ENCODE peak calls at places on chromosomes 2 and 18, in six cellular contexts. T, H, K, V, U and B are unnamed samples.

GRCh38 chr2:104784264-104784663 is 69.7 kb upstream of the POU3F3 start:
- DNase-seq in T (no peak), H (no peak), K (no peak), V (no peak), U (no peak), B (no peak)

GRCh38 chr18:58992301-58993231 is 127.9 kb downstream of the ZNF532 start:
- DNase-seq in T (no peak), H (no peak), K (no peak), V (no peak), U (no peak), B (no peak)

GRCh38 chr2:235352541-235352940 is 141.3 kb upstream of the AGAP1 start:
- DNase-seq in T (no peak), H (no peak), K (no peak), V (no peak), U (no peak), B (no peak)

GRCh38 chr2:215028231-215028630 is 110.2 kb downstream of the ABCA12 start:
- DNase-seq in T (peak), H (peak), K (peak), V (no peak), U (no peak), B (no peak)

GRCh38 chr2:45607701-45608100 is 3.4 kb downstream of the SRBD1 start:
- DNase-seq in T (peak), H (peak), K (no peak), V (no peak), U (no peak), B (no peak)

GRCh38 chr2:112534826-112535225 is 7.4 kb upstream of the POLR1B start:
- DNase-seq in T (no peak), H (no peak), K (no peak), V (no peak), U (no peak), B (no peak)

GRCh38 chr2:163255086-163255485 is 416.5 kb upstream of the KCNH7 start:
- DNase-seq in T (no peak), H (no peak), K (no peak), V (no peak), U (no peak), B (no peak)

GRCh38 chr18:67151366-67151765 is 365.2 kb downstream of the DSEL start:
- DNase-seq in T (no peak), H (no peak), K (no peak), V (no peak), U (no peak), B (no peak)

GRCh38 chr2:237253046-237253723 is 160.8 kb downstream of the COL6A3 start:
- DNase-seq in T (peak), H (peak), K (no peak), V (no peak), U (no peak), B (no peak)

GRCh38 chr2:85582467-85582866 is 1.8 kb upstream of the VAMP5 start:
- DNase-seq in T (no peak), H (no peak), K (no peak), V (no peak), U (no peak), B (no peak)

GRCh38 chr18:48194787-48195186 is 214.4 kb downstream of the ZBTB7C start:
- DNase-seq in T (peak), H (no peak), K (no peak), V (no peak), U (no peak), B (no peak)

GRCh38 chr2:227377461-227378351 is 1.4 kb downstream of the TM4SF20 start:
- DNase-seq in T (no peak), H (no peak), K (no peak), V (no peak), U (no peak), B (no peak)

GRCh38 chr2:42196403-42197267 is 27.5 kb downstream of the EML4 start:
- DNase-seq in T (peak), H (peak), K (no peak), V (no peak), U (peak), B (no peak)

GRCh38 chr2:113760400-113760799 is 4.0 kb upstream of the SLC35F5 start:
- DNase-seq in T (peak), H (peak), K (no peak), V (no peak), U (no peak), B (no peak)

GRCh38 chr2:105375001-105375561 is 23.8 kb downstream of the FHL2 start:
- DNase-seq in T (peak), H (no peak), K (no peak), V (no peak), U (peak), B (no peak)

GRCh38 chr18:8701546-8702118 is 3.7 kb upstream of the MTCL1 start:
- DNase-seq in T (peak), H (peak), K (no peak), V (no peak), U (no peak), B (no peak)

GRCh38 chr18:58723810-58724602 is 52.7 kb downstream of the MALT1 start:
- DNase-seq in T (peak), H (no peak), K (no peak), V (no peak), U (peak), B (no peak)

GRCh38 chr2:219282375-219282774 is 3.2 kb downstream of the DNAJB2 start:
- DNase-seq in T (no peak), H (no peak), K (no peak), V (no peak), U (no peak), B (no peak)

GRCh38 chr2:176123847-176124273 is 1.3 kb downstream of the HOXD9 start:
- DNase-seq in T (no peak), H (no peak), K (no peak), V (peak), U (no peak), B (no peak)

GRCh38 chr2:217970206-217970605 is 32.6 kb downstream of the TNS1 start:
- DNase-seq in T (peak), H (no peak), K (no peak), V (no peak), U (no peak), B (no peak)

GRCh38 chr2:7427293-7428060 is 510.3 kb downstream of the RNF144A start:
- DNase-seq in T (peak), H (peak), K (peak), V (no peak), U (no peak), B (no peak)

GRCh38 chr18:905948-906415 is 1.3 kb downstream of the ADCYAP1 start:
- DNase-seq in T (no peak), H (no peak), K (no peak), V (no peak), U (no peak), B (no peak)

GRCh38 chr2:216350214-216350789 is 22.0 kb downstream of the MARCHF4 start:
- DNase-seq in T (peak), H (peak), K (no peak), V (no peak), U (no peak), B (no peak)

GRCh38 chr2:230258483-230258882 is 32.9 kb downstream of the SP140 start:
- DNase-seq in T (peak), H (no peak), K (no peak), V (no peak), U (no peak), B (no peak)

GRCh38 chr2:82089518-82089917 is 1785.0 kb upstream of the LRRTM1 start:
- DNase-seq in T (no peak), H (no peak), K (no peak), V (no peak), U (no peak), B (no peak)

GRCh38 chr2:96697476-96697875 is 42.4 kb downstream of the LMAN2L start:
- DNase-seq in T (no peak), H (no peak), K (no peak), V (no peak), U (no peak), B (no peak)

GRCh38 chr2:152542995-152543481 is 174.2 kb downstream of the PRPF40A start:
- DNase-seq in T (peak), H (peak), K (peak), V (no peak), U (no peak), B (no peak)

GRCh38 chr2:53640466-53640865 is 127.1 kb upstream of the CHAC2 start:
- DNase-seq in T (no peak), H (no peak), K (no peak), V (no peak), U (no peak), B (no peak)

GRCh38 chr2:189700681-189701080 is 26.2 kb downstream of the ANKAR start:
- DNase-seq in T (no peak), H (no peak), K (no peak), V (no peak), U (no peak), B (no peak)

GRCh38 chr18:49565656-49566055 is 3.8 kb downstream of the LIPG start:
- DNase-seq in T (peak), H (no peak), K (peak), V (no peak), U (peak), B (no peak)

DNA sequence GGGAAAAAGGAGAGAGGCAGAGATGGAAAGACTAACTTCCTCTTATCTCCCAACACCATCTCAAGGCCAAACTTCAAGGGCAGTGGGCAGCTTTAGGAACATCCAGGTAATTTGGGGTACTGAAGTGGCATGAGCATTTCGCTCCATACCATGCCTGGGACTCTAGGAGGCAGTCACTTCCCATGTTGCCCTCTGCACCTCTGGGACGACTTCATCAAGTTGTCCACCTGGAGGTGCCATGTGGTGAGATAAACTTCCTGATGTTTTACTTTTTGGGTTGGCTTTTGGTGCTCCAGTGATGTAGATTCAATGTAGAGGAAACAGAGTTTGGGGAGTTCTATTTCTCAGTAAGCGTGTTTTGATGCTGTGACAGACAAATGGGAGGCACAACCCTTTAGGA is 56.3 kb upstream of the UPP2 start:
- DNase-seq in T (no peak), H (peak), K (no peak), V (no peak), U (no peak), B (no peak)
- TF ChIP-seq CTCF in T (no peak), H (peak), K (peak), V (no peak), U (no peak), B (no peak)

GRCh38 chr2:209936106-209936663 is 66.3 kb upstream of the RPE start:
- DNase-seq in T (no peak), H (no peak), K (no peak), V (no peak), U (no peak), B (no peak)
- TF ChIP-seq CTCF in T (peak), H (peak), K (peak), V (no peak), U (no peak), B (peak)

GRCh38 chr2:238706163-238706562 is 141.7 kb upstream of the TWIST2 start:
- DNase-seq in T (no peak), H (no peak), K (no peak), V (no peak), U (no peak), B (peak)

GRCh38 chr2:238703436-238703835 is 144.4 kb upstream of the TWIST2 start:
- DNase-seq in T (no peak), H (no peak), K (no peak), V (no peak), U (no peak), B (peak)

GRCh38 chr2:238704471-238705230 is 143.2 kb upstream of the TWIST2 start:
- DNase-seq in T (no peak), H (no peak), K (no peak), V (no peak), U (no peak), B (peak)

GRCh38 chr2:238709324-238709723 is 138.6 kb upstream of the TWIST2 start:
- DNase-seq in T (peak), H (no peak), K (no peak), V (no peak), U (no peak), B (no peak)

DNA sequence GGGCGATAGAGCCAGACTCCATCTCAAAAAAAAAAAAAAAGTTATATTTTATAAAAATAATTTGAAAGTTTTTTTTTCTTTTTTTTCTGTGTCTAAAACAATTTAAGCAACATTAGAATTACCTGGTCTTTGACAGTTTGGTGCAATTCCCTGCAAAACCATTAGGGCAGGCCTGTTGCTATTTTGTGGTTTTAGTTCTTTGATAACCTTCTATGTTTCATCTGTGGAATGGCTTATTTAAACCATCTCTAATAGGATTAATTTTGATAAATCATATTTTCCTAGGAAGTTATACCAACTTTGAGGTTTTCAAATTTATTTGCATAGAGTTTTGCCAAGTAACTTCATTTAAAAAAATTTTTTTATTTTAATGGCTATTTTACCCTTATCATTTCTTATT is 141.2 kb upstream of the TWIST2 start:
- DNase-seq in T (no peak), H (peak), K (no peak), V (no peak), U (no peak), B (no peak)
- TF ChIP-seq CTCF in T (peak), H (peak), K (peak), V (no peak), U (no peak), B (no peak)

GRCh38 chr2:95056461-95057459 is 31.3 kb downstream of the MAL start:
- DNase-seq in T (no peak), H (peak), K (peak), V (peak), U (no peak), B (no peak)
- TF ChIP-seq CTCF in T (no peak), H (no peak), K (no peak), V (no peak), U (no peak), B (no peak)

GRCh38 chr2:75541430-75541829 is 19.3 kb downstream of the EVA1A start:
- DNase-seq in T (no peak), H (no peak), K (no peak), V (no peak), U (no peak), B (no peak)
- TF ChIP-seq CTCF in T (no peak), H (no peak), K (no peak), V (no peak), U (no peak), B (no peak)

DNA sequence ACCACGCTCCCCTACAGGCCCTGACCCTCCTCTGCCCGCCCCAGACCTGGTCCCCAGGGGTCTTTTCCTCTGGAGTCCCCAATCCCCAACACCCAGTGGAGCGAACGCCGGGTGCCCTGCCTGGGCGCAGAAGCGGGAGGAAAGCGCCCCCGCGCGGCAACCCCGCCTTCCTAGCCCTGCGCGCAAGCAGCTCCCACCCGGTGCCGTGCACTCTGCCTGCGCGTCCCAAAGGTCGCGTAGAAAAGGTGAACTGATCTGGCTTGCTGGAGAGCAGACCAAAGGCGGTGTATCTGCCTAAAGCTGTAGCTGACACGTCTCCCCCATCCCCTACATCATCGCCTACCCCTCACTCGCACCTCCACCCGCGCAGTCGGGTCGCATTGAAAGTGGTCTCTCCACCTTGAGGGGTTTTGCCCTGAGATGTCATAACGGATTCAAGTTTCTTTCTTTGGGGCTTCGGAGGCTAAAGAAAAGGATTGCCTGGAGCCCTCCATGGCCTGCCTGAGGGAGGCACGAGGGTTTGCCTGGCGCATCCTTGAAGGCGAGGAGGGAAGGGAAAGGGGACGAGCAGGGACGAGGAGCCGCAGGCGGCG is 5.7 kb downstream of the GAD1 start:
- DNase-seq in T (no peak), H (no peak), K (no peak), V (peak), U (no peak), B (no peak)
- TF ChIP-seq CTCF in T (no peak), H (no peak), K (peak), V (no peak), U (no peak), B (peak)

GRCh38 chr2:70641263-70641784 is 87.7 kb upstream of the TGFA start:
- DNase-seq in T (peak), H (peak), K (no peak), V (no peak), U (no peak), B (peak)
- TF ChIP-seq CTCF in T (no peak), H (no peak), K (no peak), V (no peak), U (no peak), B (no peak)

GRCh38 chr2:121102949-121103348 is 182.1 kb downstream of the TFCP2L1 start:
- DNase-seq in T (no peak), H (no peak), K (no peak), V (no peak), U (no peak), B (no peak)

GRCh38 chr2:121096611-121097010 is 188.4 kb downstream of the TFCP2L1 start:
- DNase-seq in T (no peak), H (no peak), K (no peak), V (peak), U (no peak), B (no peak)

GRCh38 chr2:121101093-121101715 is 183.8 kb downstream of the TFCP2L1 start:
- DNase-seq in T (no peak), H (no peak), K (no peak), V (peak), U (no peak), B (no peak)

GRCh38 chr2:121098556-121098955 is 186.4 kb downstream of the TFCP2L1 start:
- DNase-seq in T (no peak), H (no peak), K (no peak), V (peak), U (no peak), B (no peak)

GRCh38 chr2:121099329-121100318 is 185.4 kb downstream of the TFCP2L1 start:
- DNase-seq in T (no peak), H (peak), K (no peak), V (peak), U (peak), B (no peak)
- TF ChIP-seq CTCF in T (peak), H (peak), K (peak), V (no peak), U (no peak), B (peak)

GRCh38 chr2:148645135-148645924 is 779 bp downstream of the EPC2 start:
- DNase-seq in T (peak), H (peak), K (peak), V (peak), U (peak), B (peak)
- TF ChIP-seq CTCF in T (no peak), H (peak), K (peak), V (no peak), U (no peak), B (peak)